ENCODE peak calls at places on chromosomes 12 and 14, in six cellular contexts. M is heart left ventricle, Y is ovary, X is body of pancreas, R is tibial artery, P is transverse colon. J is an unnamed sample.

GRCh38 chr14:73633517-73634332 is 11.1 kb upstream of the DNAL1 start:
- DNase-seq in M (peak; percentile 55), Y (peak; percentile 74), X (peak; percentile 71), R (peak; percentile 81), P (peak; percentile 69), J (peak; percentile 61)

GRCh38 chr12:26122681-26123481 is 2.0 kb downstream of the BHLHE41 start:
- DNase-seq in M (peak; percentile 72), Y (peak; percentile 83), X (peak; percentile 75), R (peak; percentile 90), P (peak; percentile 75), J (peak; percentile 51)

GRCh38 chr14:62301911-62302310 is 539.7 kb downstream of the SNAPC1 start:
- DNase-seq in M (no peak), Y (no peak), X (no peak), R (no peak), P (no peak), J (no peak)

GRCh38 chr12:111424793-111425251 is 19.1 kb downstream of the SH2B3 start:
- DNase-seq in M (no peak), Y (no peak), X (no peak), R (no peak), P (no peak), J (no peak)

GRCh38 chr12:111904438-111904837 is 62.4 kb downstream of the MAPKAPK5 start:
- DNase-seq in M (no peak), Y (no peak), X (no peak), R (no peak), P (no peak), J (no peak)

GRCh38 chr12:116404913-116405611 is 127.6 kb upstream of the MED13L start:
- DNase-seq in M (no peak), Y (no peak), X (no peak), R (no peak), P (no peak), J (no peak)

GRCh38 chr14:97029800-97030199 is 232.6 kb downstream of the VRK1 start:
- DNase-seq in M (no peak), Y (no peak), X (no peak), R (no peak), P (no peak), J (no peak)

GRCh38 chr14:95465358-95465757 is 51.1 kb downstream of the SYNE3 start:
- DNase-seq in M (no peak), Y (no peak), X (no peak), R (no peak), P (no peak), J (no peak)

GRCh38 chr12:81727387-81727786 is 31.8 kb downstream of the PPFIA2 start:
- DNase-seq in M (no peak), Y (no peak), X (no peak), R (no peak), P (no peak), J (no peak)

GRCh38 chr14:77369280-77369679 is 7.6 kb downstream of the TMED8 start:
- DNase-seq in M (no peak), Y (no peak), X (no peak), R (no peak), P (no peak), J (no peak)

GRCh38 chr12:90510948-90511347 is 444.0 kb downstream of the CCER1 start:
- DNase-seq in M (no peak), Y (no peak), X (no peak), R (no peak), P (no peak), J (no peak)

GRCh38 chr12:106960443-106960842 is 4.7 kb downstream of the TMEM263 start:
- DNase-seq in M (no peak), Y (no peak), X (no peak), R (no peak), P (no peak), J (no peak)

GRCh38 chr12:55997535-55997859 is 421 bp downstream of the SUOX start:
- DNase-seq in M (no peak), Y (no peak), X (peak; percentile 31), R (no peak), P (no peak), J (no peak)

GRCh38 chr12:68483592-68484373 is 126.9 kb upstream of the RAP1B start:
- DNase-seq in M (no peak), Y (no peak), X (no peak), R (no peak), P (no peak), J (no peak)

GRCh38 chr12:5201554-5202243 is 158.0 kb downstream of the KCNA5 start:
- DNase-seq in M (peak; percentile 45), Y (no peak), X (no peak), R (no peak), P (no peak), J (no peak)

GRCh38 chr12:78155546-78155945 is 324.9 kb downstream of the NAV3 start:
- DNase-seq in M (no peak), Y (no peak), X (no peak), R (no peak), P (no peak), J (no peak)

GRCh38 chr12:79344855-79345840 is 345.6 kb downstream of the PAWR start:
- DNase-seq in M (no peak), Y (no peak), X (peak; percentile 27), R (no peak), P (peak; percentile 41), J (no peak)

GRCh38 chr12:130819248-130819576 is 19.8 kb downstream of the STX2 start:
- DNase-seq in M (no peak), Y (no peak), X (no peak), R (no peak), P (no peak), J (no peak)

GRCh38 chr14:38016497-38016896 is 191.2 kb upstream of the SSTR1 start:
- DNase-seq in M (no peak), Y (no peak), X (peak; percentile 32), R (no peak), P (no peak), J (no peak)

GRCh38 chr12:17204289-17205054 is 598.5 kb upstream of the LMO3 start:
- DNase-seq in M (no peak), Y (no peak), X (no peak), R (no peak), P (no peak), J (no peak)

GRCh38 chr14:22070119-22070982 is 396.7 kb upstream of the OR4E1 start:
- DNase-seq in M (peak; percentile 19), Y (no peak), X (no peak), R (no peak), P (peak; percentile 31), J (no peak)

GRCh38 chr12:53378705-53379388 is 1.1 kb upstream of the SP1 start:
- DNase-seq in M (no peak), Y (no peak), X (peak; percentile 39), R (no peak), P (no peak), J (no peak)

GRCh38 chr12:108273217-108273616 is 65.9 kb downstream of the CMKLR1 start:
- DNase-seq in M (no peak), Y (no peak), X (no peak), R (no peak), P (no peak), J (no peak)

GRCh38 chr12:85448548-85449139 is 168.6 kb downstream of the ALX1 start:
- DNase-seq in M (no peak), Y (no peak), X (no peak), R (no peak), P (no peak), J (no peak)

GRCh38 chr14:95507701-95508103 is 8.7 kb downstream of the SYNE3 start:
- DNase-seq in M (no peak), Y (no peak), X (no peak), R (peak; percentile 81), P (no peak), J (no peak)

GRCh38 chr12:49198431-49199155 is 9.7 kb upstream of the TUBA1A start:
- DNase-seq in M (peak; percentile 56), Y (no peak), X (peak; percentile 39), R (peak; percentile 53), P (no peak), J (no peak)

GRCh38 chr12:12028668-12029402 is 41.9 kb upstream of the BCL2L14 start:
- DNase-seq in M (no peak), Y (no peak), X (no peak), R (no peak), P (no peak), J (no peak)

DNA sequence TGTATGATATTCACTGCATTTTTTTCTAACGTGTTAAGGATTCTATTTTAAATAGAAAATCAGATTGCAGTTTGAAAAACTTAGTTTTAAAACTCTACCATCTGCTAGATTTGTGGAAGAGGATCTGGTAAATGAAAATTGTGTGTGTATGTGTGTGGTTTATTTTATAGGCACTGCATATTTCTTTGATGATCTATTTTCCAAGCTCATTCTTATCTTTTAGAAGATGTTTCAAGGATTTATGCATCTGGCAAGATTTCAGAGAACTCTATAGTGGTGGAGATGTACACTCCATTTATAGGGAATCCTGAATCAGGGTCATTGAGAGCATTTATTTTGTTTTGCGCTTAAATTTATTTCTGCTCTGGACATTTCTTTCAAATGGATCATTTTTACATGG is 69.8 kb downstream of the HMGA2 start:
- DNase-seq in M (no peak), Y (no peak), X (no peak), R (no peak), P (no peak), J (no peak)
- H3K4me1 ChIP-seq in M (peaks cover 17% of the 10 kb centered on the region), Y (no peaks in the 10 kb centered on the region), X (peaks cover 31% of the 10 kb centered on the region), R (peaks cover 22% of the 10 kb centered on the region), P (peaks cover 32% of the 10 kb centered on the region), J (peaks cover 2% of the 10 kb centered on the region)

GRCh38 chr14:90293766-90294471 is 37.6 kb downstream of the PSMC1 start:
- DNase-seq in M (no peak), Y (no peak), X (no peak), R (no peak), P (no peak), J (no peak)
- H3K36me3 ChIP-seq in M (no peaks in the 10 kb centered on the region), Y (no peaks in the 10 kb centered on the region), X (peaks cover 11% of the 10 kb centered on the region), R (peaks cover 42% of the 10 kb centered on the region), P (peaks cover 48% of the 10 kb centered on the region), J (peaks cover 8% of the 10 kb centered on the region)

DNA sequence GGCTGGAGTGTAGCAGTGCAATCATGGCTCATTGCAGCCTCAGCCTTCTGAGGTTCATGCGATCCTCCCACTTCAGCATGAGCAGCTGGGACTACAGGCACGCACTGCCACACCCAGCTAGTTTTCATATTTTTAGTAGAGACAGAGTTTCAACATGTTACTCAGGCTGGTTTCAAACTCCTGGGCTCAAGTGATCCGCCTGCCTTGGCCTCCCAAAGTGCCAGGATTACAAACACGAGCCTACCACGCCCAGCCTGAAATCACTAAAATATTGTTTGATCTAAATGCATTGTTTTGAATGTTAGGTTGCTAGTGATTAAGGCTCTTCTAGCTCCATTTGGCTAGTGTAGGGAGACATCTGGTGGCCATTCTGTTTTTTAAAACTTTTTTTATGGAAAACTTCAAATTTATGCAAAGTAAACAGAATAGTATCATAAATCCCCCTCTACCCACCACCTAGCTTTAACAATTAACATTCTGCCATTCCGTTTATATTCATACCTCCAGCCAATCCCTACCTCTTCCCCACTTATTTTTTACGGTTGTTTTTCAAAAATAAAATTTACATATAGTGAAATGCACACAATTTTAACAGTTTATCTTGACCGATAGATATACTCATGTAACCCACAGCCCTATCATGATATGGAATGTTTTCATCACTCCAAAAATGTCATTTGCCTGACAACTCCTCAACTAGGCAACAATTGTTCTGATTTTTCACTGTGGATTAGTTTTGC is 37.8 kb downstream of the MYO1H start:
- DNase-seq in M (no peak), Y (no peak), X (no peak), R (no peak), P (no peak), J (no peak)
- TF ChIP-seq CTCF in M (peak; percentile 49), Y (peak; percentile 55), X (no peak), R (peak; percentile 9), P (peak; percentile 48), J (peak; percentile 12)

DNA sequence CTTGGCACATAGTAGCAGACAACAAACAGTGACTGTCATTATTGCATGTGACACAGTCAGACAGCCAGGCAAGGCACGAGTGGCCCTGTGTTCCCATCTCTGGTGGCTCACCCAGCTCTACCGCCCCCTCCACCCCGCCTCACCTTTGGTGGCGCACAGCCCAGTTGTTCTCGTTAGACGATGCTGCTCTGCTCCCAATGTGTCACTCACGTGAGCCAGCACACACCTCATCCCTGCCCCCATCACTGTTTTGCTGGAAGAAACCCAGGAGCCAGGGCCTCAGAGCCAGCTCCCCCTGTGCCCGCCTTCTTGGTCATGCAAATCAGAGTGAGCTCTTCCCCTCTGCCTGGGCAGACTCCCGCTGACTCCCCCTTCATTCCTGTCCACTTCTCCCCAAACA is 113.4 kb downstream of the CALM1 start:
- DNase-seq in M (no peak), Y (no peak), X (peak; percentile 82), R (no peak), P (peak; percentile 81), J (peak; percentile 50)
- H3K4me1 ChIP-seq in M (peaks cover 25% of the 10 kb centered on the region), Y (peaks cover 6% of the 10 kb centered on the region), X (peaks cover 64% of the 10 kb centered on the region), R (peaks cover 13% of the 10 kb centered on the region), P (peaks cover 51% of the 10 kb centered on the region), J (no peaks in the 10 kb centered on the region)